ENCODE peak calls at places on chromosomes 16 and 17, in nine cellular contexts. S is CD8-positive, alpha-beta memory T cell; X is testis; Q is RWPE1; M is fibroblast of lung; O is dorsolateral prefrontal cortex; L is A549; R is cardiac muscle cell; A is IMR-90. D is an unnamed sample.

GRCh38 chr17:41369023-41369422 is 590 bp downstream of the KRT33B start:
- DNase-seq in S (no peak), X (no peak), Q (no peak), M (no peak), O (no peak), L (no peak), R (no peak), A (no peak), D (no peak)

GRCh38 chr16:25959216-25959615 is 267.5 kb downstream of the HS3ST4 start:
- DNase-seq in S (no peak), X (no peak), Q (no peak), M (no peak), O (no peak), L (no peak), R (no peak), A (no peak), D (no peak)

GRCh38 chr17:78568494-78569115 is 8.6 kb downstream of the DNAH17 start:
- DNase-seq in S (no peak), X (no peak), Q (no peak), M (peak), O (no peak), L (no peak), R (no peak), A (peak), D (no peak)

GRCh38 chr17:28320215-28321061 is 1.4 kb downstream of the TMEM97 start:
- DNase-seq in S (no peak), X (peak), Q (no peak), M (no peak), O (no peak), L (no peak), R (no peak), A (no peak), D (no peak)

GRCh38 chr16:69928856-69929400 is 22.2 kb upstream of the CLEC18A start:
- DNase-seq in S (no peak), X (no peak), Q (no peak), M (no peak), O (no peak), L (no peak), R (peak), A (no peak), D (no peak)

GRCh38 chr17:42347198-42347597 is 41.0 kb downstream of the STAT3 start:
- DNase-seq in S (no peak), X (no peak), Q (peak), M (peak), O (no peak), L (no peak), R (no peak), A (peak), D (no peak)

GRCh38 chr17:73042809-73043685 is 49.4 kb downstream of the SLC39A11 start:
- DNase-seq in S (no peak), X (no peak), Q (no peak), M (peak), O (no peak), L (no peak), R (no peak), A (peak), D (no peak)

GRCh38 chr16:67675999-67676398 is 9.4 kb downstream of the C16orf86 start:
- DNase-seq in S (no peak), X (no peak), Q (no peak), M (no peak), O (no peak), L (no peak), R (no peak), A (no peak), D (no peak)

GRCh38 chr17:3843935-3844516 is 2.0 kb downstream of the NCBP3 start:
- DNase-seq in S (peak), X (no peak), Q (peak), M (peak), O (no peak), L (peak), R (peak), A (no peak), D (no peak)

GRCh38 chr17:74212262-74212912 is 984 bp upstream of the TTYH2 start:
- DNase-seq in S (no peak), X (peak), Q (peak), M (peak), O (no peak), L (no peak), R (no peak), A (no peak), D (no peak)

GRCh38 chr16:53821957-53822625 is 118.1 kb downstream of the FTO start:
- DNase-seq in S (no peak), X (no peak), Q (peak), M (peak), O (no peak), L (peak), R (no peak), A (peak), D (peak)

GRCh38 chr17:29664743-29665479 is 42.2 kb upstream of the CORO6 start:
- DNase-seq in S (no peak), X (no peak), Q (peak), M (peak), O (no peak), L (peak), R (no peak), A (peak), D (peak)

GRCh38 chr17:75950850-75951554 is 10.2 kb upstream of the FBF1 start:
- DNase-seq in S (no peak), X (no peak), Q (no peak), M (peak), O (no peak), L (no peak), R (no peak), A (peak), D (no peak)

GRCh38 chr16:80265624-80266306 is 275.0 kb upstream of the DYNLRB2 start:
- DNase-seq in S (no peak), X (no peak), Q (no peak), M (peak), O (no peak), L (no peak), R (no peak), A (peak), D (no peak)

GRCh38 chr17:28728364-28729200 is at the start of gene NEK8:
- DNase-seq in S (peak), X (peak), Q (peak), M (peak), O (peak), L (peak), R (peak), A (peak), D (peak)

GRCh38 chr17:77495575-77495974 is 354.8 kb downstream of the SEC14L1 start:
- DNase-seq in S (no peak), X (peak), Q (no peak), M (no peak), O (peak), L (no peak), R (no peak), A (no peak), D (no peak)

GRCh38 chr17:76414334-76415295 is 30.2 kb downstream of the SPHK1 start:
- DNase-seq in S (no peak), X (peak), Q (no peak), M (peak), O (peak), L (no peak), R (peak), A (peak), D (no peak)

GRCh38 chr17:17322516-17323510 is 19.6 kb downstream of the NT5M start:
- DNase-seq in S (no peak), X (no peak), Q (no peak), M (no peak), O (no peak), L (no peak), R (no peak), A (no peak), D (no peak)

GRCh38 chr17:1040216-1040600 is 43.3 kb downstream of the TIMM22 start:
- DNase-seq in S (no peak), X (no peak), Q (no peak), M (no peak), O (no peak), L (no peak), R (no peak), A (no peak), D (no peak)

GRCh38 chr16:81823111-81823510 is 44.0 kb downstream of the PLCG2 start:
- DNase-seq in S (no peak), X (no peak), Q (no peak), M (no peak), O (no peak), L (no peak), R (peak), A (no peak), D (no peak)
- H3K27ac ChIP-seq in S (no peak), X (no peak), Q (no peak), M (no peak), O (no peak), L (no peak), R (peak), A (no peak), D (no peak)

GRCh38 chr16:11363927-11364258 is 18.6 kb downstream of the RMI2 start:
- DNase-seq in S (no peak), X (no peak), Q (no peak), M (no peak), O (no peak), L (no peak), R (no peak), A (no peak), D (no peak)
- H3K27ac ChIP-seq in S (no peak), X (no peak), Q (peak), M (peak), O (no peak), L (no peak), R (no peak), A (peak), D (peak)

GRCh38 chr17:57887161-57887560 is 37.3 kb upstream of the MRPS23 start:
- DNase-seq in S (no peak), X (no peak), Q (no peak), M (peak), O (no peak), L (no peak), R (no peak), A (no peak), D (no peak)

GRCh38 chr17:57888311-57889216 is 38.7 kb upstream of the MRPS23 start:
- DNase-seq in S (no peak), X (no peak), Q (no peak), M (no peak), O (no peak), L (no peak), R (no peak), A (no peak), D (no peak)

GRCh38 chr17:57886020-57886419 is 36.2 kb upstream of the MRPS23 start:
- DNase-seq in S (no peak), X (no peak), Q (no peak), M (no peak), O (no peak), L (no peak), R (no peak), A (no peak), D (no peak)

GRCh38 chr17:57881783-57882291 is 32.0 kb upstream of the MRPS23 start:
- DNase-seq in S (no peak), X (peak), Q (no peak), M (peak), O (no peak), L (no peak), R (no peak), A (no peak), D (no peak)

DNA sequence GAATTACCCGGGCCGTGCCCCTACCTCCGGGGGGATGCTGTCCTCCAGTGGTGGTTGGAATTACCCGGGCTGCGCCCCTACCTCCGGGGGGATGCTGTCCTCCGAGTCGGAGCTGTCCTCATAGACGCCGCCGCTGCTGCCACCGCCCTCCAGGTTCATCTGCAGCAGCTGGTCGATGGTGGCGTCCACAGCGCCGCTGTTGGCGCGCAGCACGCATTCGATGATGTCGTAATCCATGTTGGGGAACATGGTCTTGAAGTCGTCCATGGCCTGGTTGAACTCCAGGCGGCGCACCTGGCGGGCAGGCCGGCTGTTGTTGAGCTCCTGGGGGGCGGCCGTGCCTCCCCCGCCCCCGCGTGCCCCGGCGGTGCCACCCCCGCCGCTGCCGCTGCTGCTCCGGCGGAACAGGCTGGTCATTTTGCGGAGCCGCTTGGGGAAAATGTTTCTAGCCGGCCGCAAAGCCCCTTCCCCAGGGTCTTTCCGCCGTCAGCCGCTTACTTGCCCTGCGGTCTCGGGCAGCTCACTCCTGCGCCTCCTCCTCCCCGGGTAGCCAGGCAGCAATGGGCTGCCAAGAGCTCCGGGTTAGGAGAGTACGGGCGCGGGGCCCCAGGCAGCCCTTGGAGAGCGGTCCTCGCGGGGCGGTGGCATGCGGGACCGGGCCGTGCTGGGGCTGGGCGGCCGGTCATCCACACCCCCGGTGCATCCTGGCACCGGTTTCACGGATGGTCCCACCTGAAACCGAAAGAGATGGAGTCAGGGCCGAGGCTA is 35.5 kb upstream of the MRPS23 start:
- DNase-seq in S (no peak), X (no peak), Q (no peak), M (no peak), O (no peak), L (no peak), R (no peak), A (no peak), D (no peak)
- H3K27ac ChIP-seq in S (no peak), X (no peak), Q (peak), M (no peak), O (no peak), L (no peak), R (no peak), A (no peak), D (no peak)

GRCh38 chr16:785563-786535 is 2.3 kb downstream of the RPUSD1 start:
- DNase-seq in S (peak), X (peak), Q (peak), M (peak), O (no peak), L (peak), R (peak), A (peak), D (no peak)

GRCh38 chr16:788399-789126 is at the start of gene CHTF18:
- DNase-seq in S (peak), X (peak), Q (peak), M (peak), O (peak), L (peak), R (peak), A (peak), D (peak)

GRCh38 chr16:789451-789850 is 1.0 kb downstream of the CHTF18 start:
- DNase-seq in S (no peak), X (no peak), Q (no peak), M (no peak), O (no peak), L (no peak), R (no peak), A (no peak), D (no peak)

GRCh38 chr16:787978-788398 is at the start of gene RPUSD1:
- DNase-seq in S (no peak), X (no peak), Q (no peak), M (peak), O (no peak), L (no peak), R (no peak), A (no peak), D (no peak)

GRCh38 chr16:787261-787966 is 767 bp downstream of the RPUSD1 start:
- DNase-seq in S (no peak), X (no peak), Q (no peak), M (no peak), O (no peak), L (no peak), R (no peak), A (no peak), D (no peak)
- H3K27ac ChIP-seq in S (peak), X (no peak), Q (peak), M (no peak), O (peak), L (peak), R (peak), A (peak), D (no peak)

GRCh38 chr17:20092292-20092867 is 83.2 kb downstream of the SPECC1 start:
- DNase-seq in S (no peak), X (peak), Q (no peak), M (peak), O (no peak), L (no peak), R (no peak), A (no peak), D (no peak)
- H3K27ac ChIP-seq in S (no peak), X (peak), Q (no peak), M (no peak), O (peak), L (no peak), R (no peak), A (no peak), D (no peak)

GRCh38 chr17:80618304-80618703 is 73.7 kb downstream of the RPTOR start:
- DNase-seq in S (no peak), X (no peak), Q (no peak), M (no peak), O (no peak), L (no peak), R (no peak), A (no peak), D (no peak)
- H3K27ac ChIP-seq in S (no peak), X (no peak), Q (peak), M (no peak), O (peak), L (no peak), R (no peak), A (no peak), D (no peak)